ENCODE peak calls at places on chromosomes 12 and 14, in four cellular contexts. X is fibroblast of pulmonary artery, M is lung, R is hepatic stellate cell. D is an unnamed sample.

GRCh38 chr14:82075566-82075965 is 541.9 kb upstream of the SEL1L start:
- DNase-seq in M (no peak), X (peak; percentile 7), R (no peak), D (no peak)

GRCh38 chr12:42636993-42637392 is 47.4 kb upstream of the PRICKLE1 start:
- DNase-seq in R (no peak), X (no peak), M (no peak), D (no peak)

GRCh38 chr12:121095544-121096198 is 37.0 kb upstream of the P2RX7 start:
- DNase-seq in R (peak; percentile 87), X (peak; percentile 60), M (peak; percentile 69), D (no peak)

GRCh38 chr14:34169561-34169960 is 218.7 kb upstream of the EGLN3 start:
- DNase-seq in R (no peak), M (no peak), X (no peak), D (no peak)

GRCh38 chr14:30610719-30611388 is 11.3 kb upstream of the SCFD1 start:
- DNase-seq in R (peak; percentile 11), M (peak; percentile 61), X (peak; percentile 84), D (no peak)

GRCh38 chr12:93571360-93571853 is 1.1 kb upstream of the SOCS2 start:
- DNase-seq in M (peak; percentile 71), X (peak; percentile 32), R (peak; percentile 57), D (peak; percentile 25)

GRCh38 chr12:116700066-116700465 is 37.8 kb downstream of the SPRING1 start:
- DNase-seq in X (no peak), M (no peak), R (no peak), D (no peak)

GRCh38 chr14:50937800-50938199 is 6.5 kb downstream of the PYGL start:
- DNase-seq in R (no peak), M (no peak), X (no peak), D (no peak)

GRCh38 chr12:108616359-108616758 is 17.3 kb downstream of the SELPLG start:
- DNase-seq in X (no peak), R (no peak), M (no peak), D (no peak)

GRCh38 chr14:99316281-99317163 is 44.5 kb upstream of the BCL11B start:
- DNase-seq in X (no peak), R (no peak), M (no peak), D (no peak)

GRCh38 chr14:79890527-79890926 is 320.8 kb downstream of the DIO2 start:
- DNase-seq in M (no peak), R (no peak), X (no peak), D (no peak)

GRCh38 chr12:3005736-3006135 is 46.5 kb downstream of the TEAD4 start:
- DNase-seq in X (no peak), R (no peak), M (no peak), D (no peak)

GRCh38 chr14:36070056-36071043 is 106.2 kb downstream of the PTCSC3 start:
- DNase-seq in X (peak; percentile 65), M (peak; percentile 72), R (peak; percentile 16), D (no peak)

GRCh38 chr14:104820669-104821228 is 19.8 kb downstream of the ZBTB42 start:
- DNase-seq in M (peak; percentile 68), X (peak; percentile 73), R (peak; percentile 86), D (no peak)

GRCh38 chr12:67751376-67751928 is 102.9 kb downstream of the DYRK2 start:
- DNase-seq in X (no peak), R (peak; percentile 10), M (no peak), D (no peak)

GRCh38 chr14:31280132-31280870 is 72.7 kb upstream of the HECTD1 start:
- DNase-seq in R (no peak), X (no peak), M (no peak), D (no peak)

GRCh38 chr12:110937104-110937641 is 16.8 kb upstream of the MYL2 start:
- DNase-seq in M (peak; percentile 51), R (peak; percentile 69), X (peak; percentile 53), D (no peak)

GRCh38 chr12:104546575-104546974 is 89.8 kb downstream of the CHST11 start:
- DNase-seq in X (no peak), R (no peak), M (peak; percentile 33), D (no peak)

GRCh38 chr12:39763894-39764176 is 144.2 kb upstream of the ABCD2 start:
- DNase-seq in X (no peak), M (no peak), R (no peak), D (no peak)

GRCh38 chr12:26971963-26972362 is 33.7 kb downstream of the FGFR1OP2 start:
- DNase-seq in M (no peak), X (no peak), R (no peak), D (no peak)

GRCh38 chr14:71339650-71340415 is 432.6 kb downstream of the PCNX1 start:
- DNase-seq in M (no peak), R (no peak), X (no peak), D (no peak)

GRCh38 chr12:12881495-12881894 is 9.9 kb upstream of the GPRC5A start:
- DNase-seq in M (no peak), X (peak; percentile 43), R (no peak), D (no peak)

GRCh38 chr12:84056-84455 is 17.5 kb downstream of the IQSEC3 start:
- DNase-seq in M (no peak), R (no peak), X (no peak), D (no peak)

GRCh38 chr14:100388137-100389050 is 65.3 kb downstream of the SLC25A47 start:
- DNase-seq in R (no peak), M (no peak), X (no peak), D (no peak)

GRCh38 chr12:94586589-94587259 is 63.6 kb downstream of the TMCC3 start:
- DNase-seq in M (no peak), X (peak; percentile 28), R (no peak), D (no peak)

D was measured in thoracic aorta.